ENCODE peak calls at places on chromosomes 6 and 20, in four cellular contexts. One of them, this sample, is unnamed.
A peak's percentile ranks its signal among the peaks of the same experiment; 100 is the strongest.

GRCh38 chr6:108408453-108408852 is 113.6 kb downstream of the AFG1L start:
- DNase-seq in SK-N-SH: no peak
- DNase-seq in GM12878: no peak
- DNase-seq in HepG2: peak; percentile 20
- DNase-seq in this sample: no peak

GRCh38 chr6:27478706-27479318 is 5.9 kb upstream of the ZNF184 start:
- DNase-seq in SK-N-SH: peak; percentile 40
- DNase-seq in GM12878: peak; percentile 81
- DNase-seq in HepG2: peak; percentile 87
- DNase-seq in this sample: no peak

GRCh38 chr6:15861486-15861885 is 198.7 kb upstream of the DTNBP1 start:
- DNase-seq in SK-N-SH: no peak
- DNase-seq in GM12878: no peak
- DNase-seq in HepG2: no peak
- DNase-seq in this sample: no peak

GRCh38 chr6:40789143-40789764 is 202.1 kb upstream of the LRFN2 start:
- DNase-seq in SK-N-SH: peak; percentile 42
- DNase-seq in GM12878: no peak
- DNase-seq in HepG2: no peak
- DNase-seq in this sample: no peak

GRCh38 chr6:89492025-89492640 is 59.2 kb downstream of the ANKRD6 start:
- DNase-seq in SK-N-SH: no peak
- DNase-seq in GM12878: no peak
- DNase-seq in HepG2: no peak
- DNase-seq in this sample: no peak

GRCh38 chr20:38534756-38535155 is 46.2 kb upstream of the ADIG start:
- DNase-seq in SK-N-SH: no peak
- DNase-seq in GM12878: no peak
- DNase-seq in HepG2: no peak
- DNase-seq in this sample: no peak

GRCh38 chr20:44914924-44915323 is 5.1 kb downstream of the PABPC1L start:
- DNase-seq in SK-N-SH: no peak
- DNase-seq in GM12878: no peak
- DNase-seq in HepG2: no peak
- DNase-seq in this sample: no peak

GRCh38 chr6:122755901-122756300 is 23.6 kb upstream of the FABP7 start:
- DNase-seq in SK-N-SH: no peak
- DNase-seq in GM12878: no peak
- DNase-seq in HepG2: no peak
- DNase-seq in this sample: no peak

GRCh38 chr6:43129434-43130194 is 41.5 kb upstream of the SRF start:
- DNase-seq in SK-N-SH: peak; percentile 84
- DNase-seq in GM12878: no peak
- DNase-seq in HepG2: peak; percentile 52
- DNase-seq in this sample: peak; percentile 63

GRCh38 chr6:111842271-111842822 is 30.9 kb downstream of the FYN start:
- DNase-seq in SK-N-SH: no peak
- DNase-seq in GM12878: no peak
- DNase-seq in HepG2: no peak
- DNase-seq in this sample: no peak

GRCh38 chr6:138250513-138251247 is 32.4 kb upstream of the PBOV1 start:
- DNase-seq in SK-N-SH: no peak
- DNase-seq in GM12878: no peak
- DNase-seq in HepG2: no peak
- DNase-seq in this sample: no peak

GRCh38 chr6:28643017-28643740 is 117.5 kb downstream of the GPX5 start:
- DNase-seq in SK-N-SH: peak; percentile 38
- DNase-seq in GM12878: peak; percentile 36
- DNase-seq in HepG2: peak; percentile 69
- DNase-seq in this sample: peak; percentile 83

GRCh38 chr6:113067612-113068262 is 720.6 kb downstream of the RFPL4B start:
- DNase-seq in SK-N-SH: no peak
- DNase-seq in GM12878: no peak
- DNase-seq in HepG2: no peak
- DNase-seq in this sample: no peak

GRCh38 chr6:20608371-20608770 is 74.1 kb downstream of the CDKAL1 start:
- DNase-seq in SK-N-SH: no peak
- DNase-seq in GM12878: no peak
- DNase-seq in HepG2: no peak
- DNase-seq in this sample: no peak

GRCh38 chr6:1657116-1657776 is 47.5 kb downstream of the FOXC1 start:
- DNase-seq in SK-N-SH: no peak
- DNase-seq in GM12878: no peak
- DNase-seq in HepG2: no peak
- DNase-seq in this sample: no peak

GRCh38 chr6:62640749-62641148 is 354.7 kb upstream of the KHDRBS2 start:
- DNase-seq in SK-N-SH: no peak
- DNase-seq in GM12878: no peak
- DNase-seq in HepG2: no peak
- DNase-seq in this sample: no peak

GRCh38 chr6:87066449-87067288 is 28.2 kb downstream of the CGA start:
- DNase-seq in SK-N-SH: peak; percentile 59
- DNase-seq in GM12878: peak; percentile 28
- DNase-seq in HepG2: peak; percentile 51
- DNase-seq in this sample: no peak

GRCh38 chr6:118999494-118999893 is 64.5 kb upstream of the MCM9 start:
- DNase-seq in SK-N-SH: no peak
- DNase-seq in GM12878: no peak
- DNase-seq in HepG2: peak; percentile 6
- DNase-seq in this sample: no peak

GRCh38 chr6:66926060-66926459 is 1219.0 kb upstream of the EYS start:
- DNase-seq in SK-N-SH: no peak
- DNase-seq in GM12878: no peak
- DNase-seq in HepG2: peak; percentile 69
- DNase-seq in this sample: no peak

GRCh38 chr20:50886184-50886790 is 45.0 kb downstream of the ADNP start:
- DNase-seq in SK-N-SH: no peak
- DNase-seq in GM12878: no peak
- DNase-seq in HepG2: no peak
- DNase-seq in this sample: no peak

GRCh38 chr6:169370054-169370453 is 116.4 kb upstream of the THBS2 start:
- DNase-seq in SK-N-SH: no peak
- DNase-seq in GM12878: no peak
- DNase-seq in HepG2: no peak
- DNase-seq in this sample: no peak

GRCh38 chr6:69622230-69622629 is 174.6 kb downstream of the LMBRD1 start:
- DNase-seq in SK-N-SH: no peak
- DNase-seq in GM12878: no peak
- DNase-seq in HepG2: no peak
- DNase-seq in this sample: no peak

GRCh38 chr6:161458199-161458598 is 184.3 kb upstream of the AGPAT4 start:
- DNase-seq in SK-N-SH: peak; percentile 23
- DNase-seq in GM12878: no peak
- DNase-seq in HepG2: no peak
- DNase-seq in this sample: no peak

GRCh38 chr6:98941319-98941718 is 6.4 kb downstream of the FBXL4 start:
- DNase-seq in SK-N-SH: no peak
- DNase-seq in GM12878: no peak
- DNase-seq in HepG2: no peak
- DNase-seq in this sample: no peak

GRCh38 chr6:13488015-13488895 is 855 bp upstream of the GFOD1 start:
- DNase-seq in SK-N-SH: peak; percentile 52
- DNase-seq in GM12878: no peak
- DNase-seq in HepG2: no peak
- DNase-seq in this sample: no peak
- TF ChIP-seq TCF12 in SK-N-SH: no peak
- TF ChIP-seq TCF12 in GM12878: no peak
- TF ChIP-seq TCF12 in HepG2: no peak
- TF ChIP-seq TCF12 in this sample: no peak

DNA sequence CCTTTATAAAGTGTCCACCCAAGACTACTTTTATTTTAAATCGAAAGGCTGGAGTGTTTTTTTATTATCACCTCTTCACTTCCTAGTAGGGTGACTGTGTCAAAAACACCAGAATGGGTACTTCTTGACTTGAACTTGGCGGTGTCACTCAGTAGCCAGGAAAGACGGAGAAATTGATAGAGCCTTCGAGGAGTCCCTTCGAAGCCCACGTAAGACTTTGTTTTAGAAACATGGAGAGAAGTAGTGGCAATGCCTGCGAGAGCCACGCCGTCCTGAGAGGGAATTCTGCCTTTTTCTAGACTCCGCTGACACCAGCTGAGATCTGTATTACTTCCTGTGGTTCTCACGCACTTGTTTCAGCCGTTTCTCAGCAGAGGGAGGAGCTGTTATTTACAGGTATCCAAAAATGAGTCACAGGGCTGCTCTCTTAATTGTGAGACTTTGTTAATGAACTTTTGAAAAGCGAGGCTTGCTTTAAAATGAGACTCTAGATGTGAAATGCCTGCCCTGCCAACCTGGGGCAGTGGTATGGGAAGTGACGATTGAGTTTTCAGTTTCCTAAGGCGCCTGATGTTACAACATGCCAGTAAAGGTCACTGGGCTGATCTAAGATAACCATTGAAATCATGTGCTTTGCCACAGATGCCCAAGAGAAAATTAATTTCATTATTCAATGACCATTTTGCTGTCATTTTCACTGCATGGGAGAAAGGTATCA is 852 bp downstream of the STX11 start:
- DNase-seq in SK-N-SH: no peak
- DNase-seq in GM12878: peak; percentile 88
- DNase-seq in HepG2: no peak
- DNase-seq in this sample: no peak
- TF ChIP-seq TAF1 in SK-N-SH: no peak
- TF ChIP-seq TAF1 in GM12878: peak; percentile 42
- TF ChIP-seq TAF1 in HepG2: no peak
- TF ChIP-seq TAF1 in this sample: no peak

GRCh38 chr6:150157076-150157475 is 14.2 kb downstream of the PPP1R14C start:
- DNase-seq in SK-N-SH: no peak
- DNase-seq in GM12878: no peak
- DNase-seq in HepG2: no peak
- DNase-seq in this sample: no peak
- TF ChIP-seq TCF12 in SK-N-SH: no peak
- TF ChIP-seq TCF12 in GM12878: no peak
- TF ChIP-seq TCF12 in HepG2: no peak
- TF ChIP-seq TCF12 in this sample: no peak

GRCh38 chr20:14948416-14948815 is 611.0 kb upstream of the FLRT3 start:
- DNase-seq in SK-N-SH: no peak
- DNase-seq in GM12878: no peak
- DNase-seq in HepG2: peak; percentile 34
- DNase-seq in this sample: no peak
- TF ChIP-seq TAF1 in SK-N-SH: no peak
- TF ChIP-seq TAF1 in GM12878: no peak
- TF ChIP-seq TAF1 in HepG2: no peak
- TF ChIP-seq TAF1 in this sample: no peak

This sample was measured in H1.